ENCODE peak calls at places on chromosomes 2 and 18, in seven cellular contexts. W, M, T, H, X, E and A are unnamed samples.

GRCh38 chr2:129006135-129006885 is 687.6 kb upstream of the HS6ST1 start:
- DNase-seq in T (no peak), E (no peak), X (no peak), M (no peak), H (no peak), W (no peak), A (no peak)

GRCh38 chr2:235149736-235150135 is 197.9 kb downstream of the SH3BP4 start:
- DNase-seq in H (no peak), M (no peak), E (no peak), T (no peak), W (no peak), X (no peak), A (no peak)

GRCh38 chr2:232336241-232336736 is 42.3 kb upstream of the ALPP start:
- DNase-seq in H (no peak), X (no peak), E (peak; percentile 6), T (no peak), M (peak; percentile 11), W (no peak), A (no peak)

GRCh38 chr2:192414794-192415193 is 220.1 kb upstream of the TMEFF2 start:
- DNase-seq in E (no peak), M (no peak), W (no peak), T (no peak), X (no peak), H (no peak), A (no peak)

GRCh38 chr18:50749421-50749820 is 70.4 kb downstream of the MRO start:
- DNase-seq in E (no peak), H (no peak), W (no peak), T (no peak), X (no peak), M (no peak), A (no peak)

GRCh38 chr2:240930096-240930630 is 24.0 kb downstream of the CROCC2 start:
- DNase-seq in T (no peak), H (no peak), W (no peak), X (no peak), M (peak; percentile 10), E (no peak), A (no peak)

GRCh38 chr2:239443666-239444567 is 43.1 kb upstream of the HDAC4 start:
- DNase-seq in M (no peak), E (no peak), T (no peak), W (no peak), X (no peak), H (no peak), A (peak; percentile 26)

GRCh38 chr2:215799194-215799593 is 214.2 kb downstream of the MREG start:
- DNase-seq in H (no peak), M (no peak), X (no peak), W (no peak), T (no peak), E (no peak), A (no peak)

GRCh38 chr2:161981679-161982300 is 92.2 kb downstream of the DPP4 start:
- DNase-seq in T (no peak), E (no peak), M (no peak), W (no peak), X (no peak), H (no peak), A (no peak)

GRCh38 chr2:68791914-68792313 is 57.3 kb downstream of the ARHGAP25 start:
- DNase-seq in T (no peak), M (no peak), H (no peak), X (no peak), W (no peak), E (no peak), A (no peak)

GRCh38 chr2:6072757-6073156 is 380.6 kb downstream of the SOX11 start:
- DNase-seq in T (peak; percentile 62), X (peak; percentile 56), H (no peak), E (no peak), M (no peak), W (no peak), A (no peak)

GRCh38 chr2:10889741-10890215 is 22.0 kb upstream of the KCNF1 start:
- DNase-seq in T (no peak), M (no peak), H (no peak), W (no peak), X (peak; percentile 34), E (no peak), A (no peak)

GRCh38 chr2:85998071-85998991 is 107.4 kb downstream of the POLR1A start:
- DNase-seq in X (no peak), M (no peak), E (peak; percentile 27), T (peak; percentile 11), H (no peak), W (no peak), A (no peak)

GRCh38 chr2:193836424-193836823 is 1641.7 kb upstream of the TMEFF2 start:
- DNase-seq in W (no peak), H (no peak), T (no peak), E (no peak), X (no peak), M (no peak), A (no peak)

GRCh38 chr18:37535968-37536367 is 29.6 kb downstream of the CELF4 start:
- DNase-seq in T (no peak), X (no peak), W (no peak), E (no peak), M (no peak), H (no peak), A (no peak)

GRCh38 chr2:122627388-122627787 is 871.9 kb downstream of the TSN start:
- DNase-seq in H (no peak), W (no peak), T (no peak), X (no peak), M (no peak), E (no peak), A (no peak)

GRCh38 chr2:16425462-16426336 is 239.9 kb downstream of the CYRIA start:
- DNase-seq in E (no peak), H (no peak), W (no peak), T (no peak), X (peak; percentile 0), M (no peak), A (no peak)

GRCh38 chr2:2546046-2546445 is 215.0 kb upstream of the MYT1L start:
- DNase-seq in T (no peak), X (no peak), H (no peak), W (no peak), M (no peak), E (no peak), A (no peak)

GRCh38 chr2:213161759-213162514 is 10.5 kb upstream of the IKZF2 start:
- DNase-seq in E (no peak), M (no peak), H (no peak), T (no peak), W (no peak), X (no peak), A (no peak)

GRCh38 chr18:29003194-29003593 is 826.3 kb upstream of the CDH2 start:
- DNase-seq in E (no peak), T (no peak), H (peak; percentile 8), W (no peak), X (peak; percentile 10), M (no peak), A (no peak)

GRCh38 chr2:135850811-135851668 is 14.1 kb upstream of the LCT start:
- DNase-seq in E (no peak), H (no peak), X (no peak), T (no peak), M (no peak), W (no peak), A (no peak)

GRCh38 chr2:74186038-74186437 is 7.4 kb upstream of the MOB1A start:
- DNase-seq in M (no peak), H (no peak), W (peak; percentile 92), X (no peak), T (no peak), E (no peak), A (no peak)

GRCh38 chr18:25329783-25330182 is 22.2 kb downstream of the ZNF521 start:
- DNase-seq in W (no peak), H (no peak), E (no peak), X (no peak), T (peak; percentile 11), M (no peak), A (no peak)

GRCh38 chr2:189574793-189575475 is 5.7 kb downstream of the SLC40A1 start:
- DNase-seq in T (no peak), W (no peak), E (no peak), X (no peak), M (no peak), H (no peak), A (no peak)

GRCh38 chr2:203873921-203874631 is 6.5 kb downstream of the CTLA4 start:
- DNase-seq in M (no peak), X (no peak), T (peak; percentile 53), W (no peak), H (no peak), E (no peak), A (no peak)

GRCh38 chr2:47174731-47175361 is 19.7 kb upstream of the STPG4 start:
- DNase-seq in T (peak; percentile 43), E (no peak), X (no peak), H (no peak), W (peak; percentile 14), M (no peak), A (peak; percentile 74)

GRCh38 chr2:190855245-190855644 is 25.4 kb upstream of the GLS start:
- DNase-seq in M (no peak), W (no peak), T (no peak), H (no peak), E (no peak), X (no peak), A (no peak)

GRCh38 chr2:15640291-15640711 is 48.6 kb downstream of the DDX1 start:
- DNase-seq in W (peak; percentile 70), H (no peak), T (no peak), X (no peak), E (no peak), M (no peak), A (no peak)

GRCh38 chr2:158024288-158024898 is 77.3 kb upstream of the UPP2 start:
- DNase-seq in T (peak; percentile 62), E (peak; percentile 63), H (peak; percentile 46), M (peak; percentile 55), X (peak; percentile 18), W (peak; percentile 74), A (peak; percentile 53)

GRCh38 chr2:196590286-196590685 is 49.2 kb upstream of the CCDC150 start:
- DNase-seq in M (no peak), H (no peak), W (no peak), X (no peak), T (no peak), E (no peak), A (no peak)

GRCh38 chr2:119475225-119475856 is 43.7 kb downstream of the TMEM37 start:
- DNase-seq in W (no peak), T (peak; percentile 54), M (no peak), X (no peak), H (no peak), E (no peak), A (no peak)

GRCh38 chr2:54597153-54597827 is 126.2 kb upstream of the EML6 start:
- DNase-seq in X (peak; percentile 74), H (no peak), M (no peak), T (no peak), E (peak; percentile 41), W (no peak), A (no peak)

GRCh38 chr2:223626713-223627112 is 24.6 kb upstream of the SCG2 start:
- DNase-seq in M (no peak), E (no peak), W (no peak), X (no peak), H (no peak), T (no peak), A (no peak)

GRCh38 chr2:137935591-137935990 is 28.7 kb upstream of the HNMT start:
- DNase-seq in X (no peak), W (no peak), E (no peak), M (no peak), H (no peak), T (peak; percentile 12), A (no peak)

GRCh38 chr2:215749092-215749957 is 264.0 kb downstream of the MREG start:
- DNase-seq in H (no peak), M (no peak), X (no peak), E (no peak), W (no peak), T (no peak), A (no peak)